ENCODE peak calls at places on chromosomes 13 and 19, in eight cellular contexts. F is BE2C; X is activated T-cell treated with anti-CD3 and anti-CD28 coated beads, Interleukin-2, amount 50 U/mL, for 72 hours; A is adipocyte; R is cardiac fibroblast; I is heart left ventricle; C is fibroblast of lung; M is naive B cell. E is an unnamed sample.

GRCh38 chr13:44355643-44356042 is 18.0 kb upstream of the SERP2 start:
- DNase-seq in M (no peak), X (no peak), R (no peak), F (peak; percentile 31), C (no peak), I (no peak), A (no peak), E (no peak)

GRCh38 chr19:35843676-35844481 is 8.4 kb downstream of the NPHS1 start:
- DNase-seq in I (peak; percentile 33), F (peak; percentile 92), A (no peak), M (no peak), X (no peak), C (no peak), R (peak; percentile 12), E (peak; percentile 36)

GRCh38 chr19:51094696-51095279 is 12.1 kb upstream of the KLK14 start:
- DNase-seq in A (peak; percentile 51), F (peak; percentile 63), C (no peak), R (peak; percentile 26), M (no peak), I (peak; percentile 43), X (peak; percentile 36), E (no peak)

GRCh38 chr19:56111601-56112312 is 9.3 kb downstream of the ZNF787 start:
- DNase-seq in R (no peak), F (no peak), C (no peak), I (peak; percentile 78), A (no peak), M (peak; percentile 84), X (peak; percentile 42), E (no peak)

GRCh38 chr19:2246801-2247361 is 2.2 kb upstream of the AMH start:
- DNase-seq in C (peak; percentile 57), I (peak; percentile 73), F (no peak), X (no peak), R (peak; percentile 72), A (no peak), M (no peak), E (peak; percentile 47)

GRCh38 chr19:5222821-5223321 is 117.7 kb downstream of the PTPRS start:
- DNase-seq in X (no peak), C (no peak), I (no peak), A (no peak), F (no peak), R (no peak), M (no peak), E (no peak)

GRCh38 chr19:10864538-10864899 is 6.8 kb upstream of the CARM1 start:
- DNase-seq in X (peak; percentile 88), F (peak; percentile 88), M (peak; percentile 67), R (peak; percentile 83), I (peak; percentile 82), C (peak; percentile 79), A (peak; percentile 94), E (peak; percentile 73)

GRCh38 chr13:99031725-99032298 is 53.9 kb upstream of the DOCK9 start:
- DNase-seq in M (no peak), A (no peak), F (no peak), X (no peak), I (no peak), C (no peak), R (no peak), E (no peak)

GRCh38 chr19:7575426-7576040 is 20.1 kb upstream of the CAMSAP3 start:
- DNase-seq in R (no peak), C (no peak), X (no peak), F (no peak), M (no peak), A (no peak), I (no peak), E (peak; percentile 69)

E was measured in RPMI7951.